ENCODE peak calls at places on chromosomes 4 and X, in seven cellular contexts. N is kidney glomerular epithelial cell; G is fibroblast of the aortic adventitia; U is ACHN; Q is activated T-cell treated with anti-CD3 and anti-CD28 coated beads, Interleukin-2, amount 50 U/mL, for 72 hours; V is A172; I is activated naive CD4-positive, alpha-beta T cell treated with Interleukin-2 at 50 U/mL for 16 hours. F is an unnamed sample.

GRCh38 chrX:16711219-16712115 is 1.0 kb downstream of the CTPS2 start:
- DNase-seq in G (no peak), U (no peak), V (no peak), I (no peak), Q (peak; percentile 3), N (no peak), F (no peak)

GRCh38 chrX:139702658-139703057 is 5.3 kb downstream of the MCF2 start:
- DNase-seq in Q (no peak), N (no peak), U (no peak), I (no peak), V (no peak), G (no peak), F (no peak)

GRCh38 chrX:153633607-153634180 is 13.3 kb upstream of the DUSP9 start:
- DNase-seq in V (no peak), I (no peak), U (no peak), G (no peak), Q (no peak), N (no peak), F (no peak)

GRCh38 chr4:188960411-188961093 is 821.3 kb downstream of the TRIML1 start:
- DNase-seq in U (no peak), N (no peak), G (no peak), V (peak; percentile 7), I (no peak), Q (no peak), F (no peak)

GRCh38 chrX:47218920-47219815 is 687 bp downstream of the CDK16 start:
- DNase-seq in V (no peak), G (no peak), I (peak; percentile 58), U (peak; percentile 11), Q (peak; percentile 60), N (no peak), F (no peak)

GRCh38 chr4:137367608-137368007 is 164.7 kb downstream of the PCDH18 start:
- DNase-seq in I (no peak), G (peak; percentile 80), V (no peak), U (no peak), Q (no peak), N (no peak), F (peak; percentile 8)

GRCh38 chr4:8400641-8401325 is 39.7 kb downstream of the ACOX3 start:
- DNase-seq in N (no peak), U (no peak), I (no peak), Q (no peak), G (no peak), V (no peak), F (no peak)

GRCh38 chr4:108168672-108169562 is at the start of gene LEF1:
- DNase-seq in V (peak; percentile 6), N (peak; percentile 41), I (peak; percentile 70), Q (peak; percentile 83), U (peak; percentile 29), G (peak; percentile 18), F (peak; percentile 59)

GRCh38 chrX:69556094-69557011 is 52.2 kb downstream of the NALF2 start:
- DNase-seq in U (no peak), I (no peak), G (peak; percentile 2), V (peak; percentile 25), Q (no peak), N (peak; percentile 57), F (peak; percentile 64)

GRCh38 chrX:115560211-115560977 is 580 bp upstream of the PLS3 start:
- DNase-seq in G (peak; percentile 71), U (peak; percentile 54), Q (no peak), I (no peak), V (peak; percentile 33), N (peak; percentile 29), F (peak; percentile 92)

GRCh38 chr4:102616661-102617060 is 115.5 kb downstream of the NFKB1 start:
- DNase-seq in U (no peak), Q (no peak), N (no peak), G (no peak), V (no peak), I (no peak), F (no peak)

GRCh38 chr4:175330652-175331051 is 412.5 kb downstream of the ADAM29 start:
- DNase-seq in Q (no peak), G (peak; percentile 18), V (peak; percentile 62), U (no peak), N (no peak), I (no peak), F (no peak)

GRCh38 chr4:10183462-10183861 is 66.9 kb upstream of the WDR1 start:
- DNase-seq in G (no peak), V (no peak), U (no peak), I (no peak), Q (peak; percentile 17), N (no peak), F (peak; percentile 58)

GRCh38 chrX:71910526-71911022 is at the start of gene NHSL2:
- DNase-seq in I (peak; percentile 31), V (no peak), U (no peak), Q (peak; percentile 34), N (peak; percentile 7), G (no peak), F (no peak)

GRCh38 chr4:20444599-20445337 is 193.1 kb downstream of the SLIT2 start:
- DNase-seq in G (peak; percentile 52), N (no peak), I (no peak), Q (no peak), U (no peak), V (no peak), F (no peak)

GRCh38 chr4:155604718-155605601 is 61.7 kb upstream of the GUCY1A1 start:
- DNase-seq in U (peak; percentile 65), V (peak; percentile 82), Q (no peak), I (no peak), G (peak; percentile 84), N (peak; percentile 50), F (peak; percentile 85)

GRCh38 chr4:182124359-182124758 is 118.8 kb upstream of the TENM3 start:
- DNase-seq in V (no peak), Q (no peak), U (no peak), G (no peak), N (no peak), I (no peak), F (no peak)

GRCh38 chr4:1495416-1496115 is 89.3 kb upstream of the NKX1-1 start:
- DNase-seq in N (no peak), U (no peak), Q (no peak), G (no peak), V (no peak), I (no peak), F (no peak)

GRCh38 chr4:304987-305680 is at the start of gene ZNF732:
- DNase-seq in Q (no peak), I (no peak), U (no peak), G (peak; percentile 14), V (no peak), N (no peak), F (no peak)

GRCh38 chr4:112058433-112058832 is 86.8 kb upstream of the FAM241A start:
- DNase-seq in N (peak; percentile 22), G (peak; percentile 11), V (peak; percentile 55), U (no peak), I (no peak), Q (no peak), F (peak; percentile 22)

GRCh38 chr4:184476660-184477059 is 2.3 kb upstream of the IRF2 start:
- DNase-seq in V (no peak), N (no peak), I (peak; percentile 33), U (no peak), Q (peak; percentile 29), G (no peak), F (no peak)

GRCh38 chr4:77012726-77013125 is 63.1 kb downstream of the CCNI start:
- DNase-seq in U (no peak), G (peak; percentile 32), V (no peak), Q (no peak), I (no peak), N (no peak), F (no peak)

GRCh38 chr4:113112341-113112978 is 63.0 kb downstream of the ANK2 start:
- DNase-seq in G (no peak), V (no peak), I (no peak), U (no peak), N (no peak), Q (no peak), F (no peak)